ENCODE peak calls at places on chromosomes 13 and 19, in five cellular contexts. G is Caco-2, T is H9, C is neural crest cell, I is AG09309. F is an unnamed sample.
A peak's percentile ranks its signal among the peaks of the same experiment; 100 is the strongest.

GRCh38 chr13:27396252-27396846 is 28.1 kb upstream of the GTF3A start:
- DNase-seq in I (no peak), T (no peak), G (peak; percentile 61), C (no peak), F (no peak)

GRCh38 chr19:52138614-52139290 is 986 bp downstream of the ZNF616 start:
- DNase-seq in I (no peak), C (peak; percentile 54), G (peak; percentile 49), T (peak; percentile 69), F (peak; percentile 65)

GRCh38 chr13:26025196-26025595 is 26.6 kb downstream of the SHISA2 start:
- DNase-seq in I (no peak), G (no peak), T (peak; percentile 58), C (no peak), F (no peak)

GRCh38 chr19:56547535-56547934 is 8.8 kb downstream of the ZFP28 start:
- DNase-seq in I (no peak), G (no peak), T (peak; percentile 41), C (no peak), F (no peak)

GRCh38 chr19:33514885-33515485 is 6.6 kb downstream of the PEPD start:
- DNase-seq in I (no peak), T (no peak), C (no peak), G (no peak), F (no peak)

GRCh38 chr19:19552811-19553210 is 14.7 kb downstream of the CILP2 start:
- DNase-seq in I (no peak), T (peak; percentile 84), C (peak; percentile 63), G (no peak), F (peak; percentile 56)

GRCh38 chr19:16527334-16527935 is 14.8 kb downstream of the CHERP start:
- DNase-seq in T (no peak), G (no peak), I (no peak), C (no peak), F (no peak)

GRCh38 chr13:29819157-29819556 is 31.3 kb downstream of the UBL3 start:
- DNase-seq in C (no peak), T (no peak), G (no peak), I (no peak), F (no peak)

GRCh38 chr19:45321848-45322247 is 827 bp downstream of the CKM start:
- DNase-seq in C (no peak), G (no peak), T (no peak), I (no peak), F (no peak)

GRCh38 chr13:85137516-85137915 is 661.7 kb downstream of the SLITRK6 start:
- DNase-seq in C (no peak), T (no peak), I (no peak), G (no peak), F (no peak)

GRCh38 chr13:26695360-26695705 is 65.3 kb downstream of the GPR12 start:
- DNase-seq in C (no peak), G (no peak), T (no peak), I (no peak), F (no peak)

GRCh38 chr19:892243-892996 is 567 bp downstream of the MED16 start:
- DNase-seq in T (no peak), I (no peak), C (no peak), G (no peak), F (no peak)

GRCh38 chr13:92716749-92717148 is 509.9 kb upstream of the GPC6 start:
- DNase-seq in I (no peak), C (no peak), T (no peak), G (no peak), F (no peak)

GRCh38 chr19:8302357-8302691 is 5.8 kb downstream of the CD320 start:
- DNase-seq in G (peak; percentile 22), C (peak; percentile 0), T (no peak), I (no peak), F (no peak)

GRCh38 chr19:49763230-49763629 is at the start of gene TSKS:
- DNase-seq in T (no peak), G (no peak), C (no peak), I (no peak), F (no peak)
- TF ChIP-seq CTCF in T (no peak), G (no peak), C (no peak), I (no peak), F (no peak)

GRCh38 chr19:46967578-46968018 is 52.0 kb upstream of the NPAS1 start:
- DNase-seq in C (no peak), G (no peak), I (no peak), T (no peak), F (no peak)

GRCh38 chr19:46963093-46963734 is 56.4 kb upstream of the NPAS1 start:
- DNase-seq in C (no peak), G (no peak), I (peak; percentile 94), T (no peak), F (no peak)

GRCh38 chr19:46958542-46958941 is 61.1 kb upstream of the NPAS1 start:
- DNase-seq in G (no peak), C (no peak), I (no peak), T (no peak), F (no peak)

GRCh38 chr19:46959962-46960556 is 59.6 kb upstream of the NPAS1 start:
- DNase-seq in C (no peak), G (no peak), T (no peak), I (no peak), F (no peak)

GRCh38 chr19:46962030-46962570 is 57.5 kb upstream of the NPAS1 start:
- DNase-seq in I (no peak), G (no peak), T (no peak), C (no peak), F (no peak)
- TF ChIP-seq CTCF in I (no peak), G (no peak), T (no peak), C (no peak), F (no peak)

GRCh38 chr19:11125994-11126685 is 29.4 kb downstream of the SPC24 start:
- DNase-seq in I (no peak), G (peak; percentile 81), T (peak; percentile 80), C (peak; percentile 80), F (peak; percentile 84)
- TF ChIP-seq CTCF in I (peak; percentile 78), G (peak; percentile 76), T (peak; percentile 89), C (peak; percentile 80), F (peak; percentile 70)

DNA sequence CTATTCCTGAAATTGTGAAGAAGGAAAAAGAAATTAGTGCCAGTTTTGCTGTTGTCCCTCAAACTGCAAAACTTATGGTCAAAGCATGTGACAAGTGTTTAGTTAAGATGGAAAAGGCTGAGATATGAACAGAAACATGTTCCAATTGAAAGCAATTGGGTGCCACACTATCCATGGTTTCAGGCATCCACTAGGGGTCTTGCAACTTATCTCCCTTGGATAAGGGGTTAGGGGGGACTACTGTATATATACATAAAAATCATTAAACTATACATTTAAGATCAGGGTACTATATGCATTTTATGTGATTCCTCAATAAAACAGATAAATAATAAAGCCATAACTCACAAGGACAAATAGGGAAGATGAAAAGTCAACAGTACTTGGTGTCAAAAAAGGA is 8.3 kb downstream of the SPART start:
- DNase-seq in T (no peak), G (no peak), I (no peak), C (no peak), F (no peak)
- TF ChIP-seq CTCF in T (peak; percentile 31), G (no peak), I (no peak), C (no peak), F (no peak)

GRCh38 chr19:2173841-2174577 is 10.3 kb downstream of the DOT1L start:
- DNase-seq in C (no peak), T (no peak), G (no peak), I (no peak), F (no peak)

GRCh38 chr19:2170219-2170618 is 6.5 kb downstream of the DOT1L start:
- DNase-seq in I (no peak), T (peak; percentile 28), G (no peak), C (no peak), F (no peak)

GRCh38 chr19:2173388-2173787 is 9.7 kb downstream of the DOT1L start:
- DNase-seq in G (no peak), T (peak; percentile 25), C (no peak), I (no peak), F (no peak)

GRCh38 chr19:2170987-2171348 is 7.2 kb downstream of the DOT1L start:
- DNase-seq in T (no peak), I (no peak), C (no peak), G (no peak), F (no peak)

DNA sequence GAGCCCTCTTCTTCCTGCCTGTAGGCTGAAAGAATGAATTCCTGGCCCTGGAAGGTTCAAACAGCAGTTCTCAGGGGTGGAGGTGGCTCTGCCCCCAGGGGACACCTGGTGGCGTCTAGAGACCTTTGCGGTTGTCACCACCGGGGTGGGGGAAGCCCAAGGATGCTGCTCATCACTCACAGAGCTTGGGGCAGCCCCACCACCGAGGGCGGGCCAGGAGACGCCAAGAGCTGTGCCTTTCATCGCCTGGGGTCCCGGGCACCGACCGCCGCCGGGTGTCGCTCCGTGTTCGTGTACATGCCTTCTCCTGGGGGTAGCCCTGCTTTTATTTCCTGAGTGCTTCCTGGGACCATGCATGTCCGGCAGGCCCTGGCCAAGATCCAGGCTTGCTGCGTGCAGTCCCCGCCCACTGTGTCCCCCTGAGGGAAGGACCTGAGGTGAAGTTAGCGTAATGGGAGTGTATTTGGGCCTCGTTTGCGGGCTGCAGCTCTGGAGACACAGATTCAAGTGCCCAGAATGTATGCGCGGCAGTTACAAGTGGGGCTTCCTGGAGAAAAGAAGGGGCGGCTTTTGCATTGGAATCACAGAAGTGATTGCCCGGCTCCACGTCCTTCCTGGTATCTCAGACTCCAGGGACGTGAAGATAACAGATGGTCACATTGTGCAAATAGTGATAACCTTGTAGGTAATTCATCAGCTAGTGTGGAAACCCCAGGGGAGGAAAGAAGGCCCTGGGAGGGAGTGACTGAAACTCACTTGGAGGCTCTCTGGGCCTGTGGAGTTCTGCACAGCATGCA is 7.8 kb downstream of the DOT1L start:
- DNase-seq in I (no peak), G (peak; percentile 82), T (peak; percentile 71), C (no peak), F (peak; percentile 71)
- TF ChIP-seq CTCF in I (no peak), G (peak; percentile 22), T (peak; percentile 44), C (peak; percentile 29), F (peak; percentile 19)

DNA sequence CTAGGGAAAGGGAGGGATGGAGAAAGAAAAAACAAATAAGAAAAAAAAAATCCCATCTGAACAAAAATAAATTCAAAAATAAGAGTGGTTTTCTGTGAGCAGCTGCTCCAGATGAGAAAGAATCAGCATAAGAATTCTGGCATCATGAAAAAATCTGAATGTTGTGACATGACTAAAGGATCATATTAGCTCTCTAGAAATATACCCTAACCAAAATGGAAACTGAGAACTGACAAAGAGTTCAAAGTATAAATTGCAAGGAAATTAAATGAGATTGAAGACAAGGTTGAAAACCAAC is 579.0 kb downstream of the UQCRFS1 start:
- DNase-seq in I (no peak), T (no peak), G (no peak), C (no peak), F (no peak)
- TF ChIP-seq CTCF in I (no peak), T (peak; percentile 5), G (no peak), C (peak; percentile 4), F (no peak)